ENCODE peak calls at places on chromosomes 3 and 15, in four cellular contexts. One of them, this sample, is unnamed.

GRCh38 chr15:101689901-101690300 is 34.4 kb downstream of the TARS3 start:
- DNase-seq in HepG2: no peak
- DNase-seq in K562: no peak
- DNase-seq in GM12878: no peak
- DNase-seq in this sample: no peak

GRCh38 chr3:25433868-25434267 is 5.8 kb downstream of the RARB start:
- DNase-seq in GM12878: no peak
- DNase-seq in K562: peak
- DNase-seq in HepG2: no peak
- DNase-seq in this sample: no peak

GRCh38 chr3:133489466-133490085 is 83.9 kb upstream of the CDV3 start:
- DNase-seq in K562: no peak
- DNase-seq in HepG2: no peak
- DNase-seq in GM12878: no peak
- DNase-seq in this sample: no peak

GRCh38 chr15:67331676-67332075 is 77.1 kb downstream of the IQCH start:
- DNase-seq in HepG2: no peak
- DNase-seq in GM12878: no peak
- DNase-seq in K562: no peak
- DNase-seq in this sample: no peak

GRCh38 chr15:43912991-43913927 is 86.5 kb downstream of the WDR76 start:
- DNase-seq in HepG2: peak
- DNase-seq in K562: no peak
- DNase-seq in GM12878: no peak
- DNase-seq in this sample: no peak

GRCh38 chr3:21705769-21706168 is 45.2 kb downstream of the ZNF385D start:
- DNase-seq in GM12878: no peak
- DNase-seq in K562: no peak
- DNase-seq in HepG2: no peak
- DNase-seq in this sample: no peak

GRCh38 chr15:25179673-25180511 is 225.1 kb downstream of the SNRPN start:
- DNase-seq in GM12878: no peak
- DNase-seq in HepG2: no peak
- DNase-seq in K562: no peak
- DNase-seq in this sample: no peak

GRCh38 chr15:60179786-60180391 is 175.8 kb downstream of the FOXB1 start:
- DNase-seq in GM12878: peak
- DNase-seq in K562: peak
- DNase-seq in HepG2: peak
- DNase-seq in this sample: peak

GRCh38 chr3:193464889-193465288 is 86.3 kb upstream of the ATP13A5 start:
- DNase-seq in K562: no peak
- DNase-seq in HepG2: no peak
- DNase-seq in GM12878: no peak
- DNase-seq in this sample: no peak

GRCh38 chr15:47331796-47332480 is 385.4 kb upstream of the SEMA6D start:
- DNase-seq in GM12878: no peak
- DNase-seq in K562: no peak
- DNase-seq in HepG2: no peak
- DNase-seq in this sample: no peak

DNA sequence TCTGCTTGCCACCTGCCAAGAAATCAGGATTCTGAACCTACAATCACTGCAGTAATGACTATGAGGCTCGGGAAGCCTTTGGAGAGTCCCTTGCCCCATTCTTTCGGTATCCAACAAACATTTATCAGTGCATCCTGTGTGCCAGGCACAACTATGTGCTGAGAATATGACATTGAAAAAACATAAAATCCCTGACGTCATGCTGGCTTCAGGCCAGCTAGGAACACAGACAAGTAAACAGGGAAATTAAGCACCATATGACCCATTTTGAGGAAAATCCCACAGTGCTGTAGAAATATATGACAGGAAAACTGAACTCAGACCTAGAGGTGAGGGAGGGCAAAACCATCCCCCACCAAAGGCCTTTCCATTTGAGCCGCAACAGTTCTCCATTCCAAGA is 34.1 kb upstream of the DET1 start:
- DNase-seq in K562: no peak
- DNase-seq in HepG2: no peak
- DNase-seq in GM12878: no peak
- DNase-seq in this sample: peak
- TF ChIP-seq USF2 in K562: no peak
- TF ChIP-seq USF2 in HepG2: no peak
- TF ChIP-seq USF2 in GM12878: no peak
- TF ChIP-seq USF2 in this sample: no peak

GRCh38 chr3:72244396-72244795 is 459.4 kb upstream of the PROK2 start:
- DNase-seq in HepG2: no peak
- DNase-seq in K562: no peak
- DNase-seq in GM12878: no peak
- DNase-seq in this sample: peak

GRCh38 chr3:72247126-72247525 is 462.2 kb upstream of the PROK2 start:
- DNase-seq in HepG2: no peak
- DNase-seq in GM12878: no peak
- DNase-seq in K562: no peak
- DNase-seq in this sample: no peak

GRCh38 chr3:72247645-72248388 is 462.9 kb upstream of the PROK2 start:
- DNase-seq in K562: no peak
- DNase-seq in GM12878: no peak
- DNase-seq in HepG2: no peak
- DNase-seq in this sample: no peak

GRCh38 chr3:72246685-72247084 is 461.7 kb upstream of the PROK2 start:
- DNase-seq in K562: no peak
- DNase-seq in HepG2: no peak
- DNase-seq in GM12878: no peak
- DNase-seq in this sample: no peak

DNA sequence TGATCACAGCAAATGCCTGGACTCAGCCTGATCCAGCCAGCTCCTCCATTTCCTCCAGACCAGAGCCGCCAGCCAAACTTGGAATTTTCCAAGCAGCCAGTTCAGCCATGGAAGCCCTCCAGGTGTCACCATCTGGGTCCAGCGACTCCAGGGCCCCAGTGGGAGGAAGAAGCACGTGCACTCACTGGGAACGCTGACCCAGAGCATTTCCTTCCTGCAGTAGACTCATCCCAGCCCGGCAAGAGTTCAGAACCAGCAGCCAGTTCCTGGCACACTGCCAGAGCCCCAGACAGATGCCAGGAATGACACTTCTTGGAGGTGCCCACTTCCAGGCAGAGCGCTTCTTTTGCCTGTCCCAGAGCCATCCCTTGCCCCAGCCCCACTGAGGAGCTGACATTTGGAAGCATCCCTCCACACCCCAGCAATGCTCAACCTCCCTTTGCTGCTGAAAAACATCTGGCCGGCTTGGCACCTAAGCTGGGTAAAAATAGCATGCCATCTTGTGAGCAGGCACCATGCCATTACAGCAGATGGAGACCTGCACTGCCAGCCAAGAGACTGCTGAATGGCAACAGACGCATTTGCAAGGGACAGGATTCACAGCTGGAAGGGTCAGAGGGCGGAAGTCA is 460.3 kb upstream of the PROK2 start:
- DNase-seq in HepG2: no peak
- DNase-seq in K562: no peak
- DNase-seq in GM12878: no peak
- DNase-seq in this sample: peak
- TF ChIP-seq RFX5 in HepG2: no peak
- TF ChIP-seq RFX5 in K562: no peak
- TF ChIP-seq RFX5 in GM12878: no peak
- TF ChIP-seq RFX5 in this sample: no peak

GRCh38 chr3:113557374-113557773 is 25.0 kb downstream of the SIDT1 start:
- DNase-seq in GM12878: no peak
- DNase-seq in K562: no peak
- DNase-seq in HepG2: peak
- DNase-seq in this sample: no peak

GRCh38 chr3:113559011-113559410 is 26.7 kb downstream of the SIDT1 start:
- DNase-seq in HepG2: no peak
- DNase-seq in GM12878: no peak
- DNase-seq in K562: no peak
- DNase-seq in this sample: no peak

GRCh38 chr3:113556556-113557335 is 24.4 kb downstream of the SIDT1 start:
- DNase-seq in HepG2: peak
- DNase-seq in K562: no peak
- DNase-seq in GM12878: no peak
- DNase-seq in this sample: no peak

GRCh38 chr3:113560845-113561623 is 28.7 kb downstream of the SIDT1 start:
- DNase-seq in GM12878: no peak
- DNase-seq in HepG2: no peak
- DNase-seq in K562: no peak
- DNase-seq in this sample: peak

GRCh38 chr3:113560265-113560664 is 27.9 kb downstream of the SIDT1 start:
- DNase-seq in K562: no peak
- DNase-seq in GM12878: no peak
- DNase-seq in HepG2: no peak
- DNase-seq in this sample: no peak
- TF ChIP-seq NFIC in K562: no peak
- TF ChIP-seq NFIC in GM12878: no peak
- TF ChIP-seq NFIC in HepG2: no peak
- TF ChIP-seq NFIC in this sample: no peak

DNA sequence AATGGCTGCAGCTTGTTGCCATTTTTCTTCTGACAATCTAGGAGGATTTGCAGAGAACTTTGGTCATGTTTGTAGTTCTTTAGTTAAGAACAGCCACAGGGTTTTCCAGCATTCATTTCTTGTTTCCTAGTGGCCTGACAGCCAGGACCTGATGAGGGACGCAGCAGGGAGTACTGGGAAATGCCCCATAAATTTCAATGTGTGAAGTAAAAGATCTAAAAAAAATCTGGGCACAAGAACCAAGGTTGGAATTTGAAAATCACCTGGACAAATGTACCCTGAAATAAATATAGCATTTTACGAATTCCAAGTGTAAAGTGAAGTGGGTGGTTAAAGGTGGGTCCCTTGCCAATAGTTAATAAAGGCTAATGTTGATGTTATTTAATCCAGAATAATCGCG is 195.0 kb downstream of the ZIC1 start:
- DNase-seq in GM12878: no peak
- DNase-seq in HepG2: no peak
- DNase-seq in K562: no peak
- DNase-seq in this sample: no peak
- TF ChIP-seq USF2 in GM12878: no peak
- TF ChIP-seq USF2 in HepG2: no peak
- TF ChIP-seq USF2 in K562: no peak
- TF ChIP-seq USF2 in this sample: no peak

GRCh38 chr3:50164056-50164455 is 8.9 kb downstream of the SEMA3F start:
- DNase-seq in GM12878: no peak
- DNase-seq in K562: no peak
- DNase-seq in HepG2: no peak
- DNase-seq in this sample: no peak
- TF ChIP-seq RFX5 in GM12878: no peak
- TF ChIP-seq RFX5 in K562: no peak
- TF ChIP-seq RFX5 in HepG2: no peak
- TF ChIP-seq RFX5 in this sample: no peak

DNA sequence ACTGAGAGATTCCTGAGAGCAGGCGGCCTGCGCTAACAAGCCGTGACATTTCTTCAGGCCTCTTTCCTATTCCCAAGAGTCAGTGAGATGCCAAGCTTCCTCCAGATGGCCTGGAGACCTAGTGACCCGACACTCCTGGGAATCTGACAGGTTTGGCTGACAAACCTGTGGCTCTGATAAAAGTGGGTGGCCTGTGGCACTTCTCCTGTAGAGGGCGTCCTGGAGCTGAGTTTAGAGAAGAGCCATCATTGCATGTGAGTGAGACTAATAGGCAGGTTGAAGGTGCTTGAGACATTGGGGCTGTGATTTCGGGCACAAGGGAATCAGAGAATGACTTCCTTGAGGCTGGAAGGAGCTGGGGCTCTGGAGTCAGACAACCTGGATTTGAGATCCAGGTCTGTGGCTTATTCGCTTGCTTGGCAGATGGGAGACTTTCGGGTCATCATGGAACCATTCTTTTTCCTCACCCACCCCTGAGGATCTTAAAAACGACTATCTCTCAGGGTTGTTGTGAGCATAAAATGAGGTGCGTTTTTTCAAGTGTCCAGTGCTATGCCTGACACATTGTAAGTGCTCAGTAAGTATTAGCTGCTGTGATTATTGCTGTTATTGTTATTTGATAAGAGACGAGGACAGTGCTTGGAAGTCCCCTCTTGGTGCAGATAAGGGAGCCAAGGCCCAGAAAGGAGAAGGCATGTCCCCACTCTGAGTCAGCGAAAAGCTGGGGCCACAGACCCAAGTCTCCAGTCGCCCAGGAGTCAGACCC is 77.2 kb downstream of the SCN10A start:
- DNase-seq in K562: peak
- DNase-seq in GM12878: no peak
- DNase-seq in HepG2: peak
- DNase-seq in this sample: peak
- TF ChIP-seq NFIC in K562: no peak
- TF ChIP-seq NFIC in GM12878: no peak
- TF ChIP-seq NFIC in HepG2: no peak
- TF ChIP-seq NFIC in this sample: no peak

DNA sequence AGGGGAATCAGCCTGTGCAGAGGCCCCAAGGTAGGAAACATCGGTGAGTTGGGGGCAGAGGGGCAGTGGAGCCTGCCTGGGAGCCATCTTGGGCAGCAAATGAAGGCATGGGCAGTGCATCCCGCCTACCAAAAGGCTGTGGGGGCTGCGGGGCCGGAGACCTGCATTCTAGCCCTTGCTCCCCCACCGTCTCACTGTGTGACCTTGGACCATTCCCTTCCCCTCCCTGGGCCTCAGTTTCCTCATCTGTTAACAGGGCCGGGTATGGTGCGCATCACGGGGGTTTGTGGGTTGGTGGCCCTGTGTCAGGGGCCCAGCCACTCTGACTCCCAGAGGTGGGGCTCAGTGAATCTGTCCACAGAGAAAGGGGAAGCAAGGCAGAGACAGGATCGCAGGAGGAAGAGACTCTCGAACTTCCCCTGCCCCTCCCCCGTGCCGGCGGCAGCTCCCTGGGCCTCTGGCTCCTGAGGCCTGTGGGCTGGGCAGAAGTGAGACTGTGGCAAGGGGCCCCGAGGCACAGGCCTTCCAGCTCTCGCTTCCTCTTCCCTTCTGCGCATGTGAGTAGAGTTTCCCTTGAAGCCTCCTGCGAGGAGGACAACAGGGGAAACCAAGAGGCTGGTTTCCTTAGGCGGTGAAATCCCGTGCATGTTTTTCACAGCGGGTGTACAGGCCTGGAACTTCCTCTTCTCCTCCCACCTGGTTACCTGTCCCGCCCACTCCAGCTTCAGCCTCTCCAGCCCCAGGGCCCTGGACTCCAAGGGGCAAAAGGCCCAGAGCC is 42.9 kb downstream of the IDH2 start:
- DNase-seq in HepG2: peak
- DNase-seq in GM12878: peak
- DNase-seq in K562: peak
- DNase-seq in this sample: no peak
- TF ChIP-seq USF2 in HepG2: no peak
- TF ChIP-seq USF2 in GM12878: no peak
- TF ChIP-seq USF2 in K562: no peak
- TF ChIP-seq USF2 in this sample: no peak